ENCODE peak calls at places on chromosomes 4 and X, in four cellular contexts. H is heart left ventricle, K is astrocyte, Z is osteoblast. O is an unnamed sample.

GRCh38 chrX:118976599-118977340 is 2.4 kb downstream of the LONRF3 start:
- DNase-seq in Z (peak; percentile 79), K (no peak), H (peak; percentile 42), O (no peak)

GRCh38 chr4:107579099-107579498 is 140.9 kb downstream of the PAPSS1 start:
- DNase-seq in K (no peak), Z (no peak), H (no peak), O (no peak)

GRCh38 chr4:183987987-183988392 is 82.9 kb downstream of the STOX2 start:
- DNase-seq in H (peak; percentile 82), Z (peak; percentile 88), K (peak; percentile 95), O (peak; percentile 66)

GRCh38 chr4:2937146-2937857 is 25.9 kb downstream of the NOP14 start:
- DNase-seq in Z (peak; percentile 91), H (no peak), K (peak; percentile 67), O (no peak)

GRCh38 chr4:78644744-78645330 is 93.3 kb downstream of the ANXA3 start:
- DNase-seq in K (peak; percentile 77), H (peak; percentile 63), Z (peak; percentile 49), O (peak; percentile 56)

GRCh38 chr4:43339435-43339834 is 446.9 kb downstream of the GRXCR1 start:
- DNase-seq in H (no peak), K (peak; percentile 89), Z (peak; percentile 30), O (no peak)

GRCh38 chrX:108494416-108495095 is 54.9 kb downstream of the COL4A5 start:
- DNase-seq in Z (no peak), K (peak; percentile 48), H (no peak), O (no peak)

GRCh38 chrX:46953137-46953527 is 40.9 kb downstream of the JADE3 start:
- DNase-seq in K (no peak), H (no peak), Z (no peak), O (no peak)

GRCh38 chr4:129926936-129927335 is 831.0 kb downstream of the C4orf33 start:
- DNase-seq in K (no peak), H (no peak), Z (no peak), O (no peak)

GRCh38 chr4:914531-914930 is 17.6 kb downstream of the GAK start:
- DNase-seq in Z (no peak), H (no peak), K (no peak), O (no peak)

GRCh38 chrX:2908125-2908685 is 20.9 kb downstream of the ARSD start:
- DNase-seq in K (no peak), Z (no peak), H (no peak), O (no peak)

GRCh38 chr4:82097504-82097903 is 276.3 kb downstream of the HNRNPD start:
- DNase-seq in H (no peak), Z (no peak), K (peak; percentile 2), O (no peak)

GRCh38 chr4:120769227-120769626 is 153.3 kb downstream of the PRDM5 start:
- DNase-seq in Z (peak; percentile 61), H (no peak), K (peak; percentile 80), O (peak; percentile 82)

GRCh38 chr4:161448550-161449180 is 715.1 kb downstream of the FSTL5 start:
- DNase-seq in Z (peak; percentile 21), H (no peak), K (no peak), O (no peak)

GRCh38 chr4:74653331-74654229 is 140.7 kb downstream of the BTC start:
- DNase-seq in K (no peak), Z (peak; percentile 29), H (no peak), O (no peak)
- H3K4me3 ChIP-seq in K (no peak overlapping the region), Z (no peak overlapping the region), H (no peak overlapping the region), O (no peak overlapping the region)

DNA sequence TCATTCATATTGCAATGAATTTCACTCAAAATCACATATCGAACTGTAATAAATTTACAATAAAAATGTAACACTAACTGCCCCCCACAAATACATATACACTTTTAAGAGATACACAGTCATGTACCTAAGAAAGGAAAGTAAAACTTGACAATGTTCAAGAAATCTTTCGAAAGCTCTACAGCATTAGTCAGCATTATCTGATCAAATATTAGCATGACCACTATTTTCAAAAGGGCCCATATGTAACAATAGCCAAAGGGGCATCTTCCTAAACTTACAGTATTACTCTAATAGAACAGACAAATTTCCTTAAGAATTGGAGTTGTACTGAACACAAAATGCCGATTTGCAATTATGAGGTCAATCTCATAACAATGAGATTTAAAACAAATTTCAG is 51.8 kb downstream of the STX18 start:
- DNase-seq in K (no peak), H (no peak), Z (no peak), O (no peak)
- H3K9me3 ChIP-seq in K (no peaks in the 10 kb centered on the region), H (no peaks in the 10 kb centered on the region), Z (no peaks in the 10 kb centered on the region), O (no peaks in the 10 kb centered on the region)

DNA sequence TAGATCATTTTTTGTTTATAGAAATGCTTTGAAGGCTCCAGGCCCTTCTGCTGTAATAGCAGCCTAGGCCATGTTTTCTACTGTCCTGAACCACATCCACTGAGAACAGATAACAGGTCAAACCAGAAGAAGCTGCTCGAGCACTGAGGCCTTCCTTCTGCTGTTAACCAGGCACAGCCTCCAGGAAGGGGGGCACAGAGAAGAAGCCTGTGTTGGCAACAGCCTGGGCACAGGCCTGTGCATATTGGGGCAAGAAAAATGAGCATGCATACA is 37.4 kb upstream of the PDK3 start:
- DNase-seq in K (no peak), Z (no peak), H (no peak), O (no peak)
- H3K27ac ChIP-seq in K (no peak overlapping the region), Z (no peak overlapping the region), H (no peak overlapping the region), O (no peak overlapping the region)

DNA sequence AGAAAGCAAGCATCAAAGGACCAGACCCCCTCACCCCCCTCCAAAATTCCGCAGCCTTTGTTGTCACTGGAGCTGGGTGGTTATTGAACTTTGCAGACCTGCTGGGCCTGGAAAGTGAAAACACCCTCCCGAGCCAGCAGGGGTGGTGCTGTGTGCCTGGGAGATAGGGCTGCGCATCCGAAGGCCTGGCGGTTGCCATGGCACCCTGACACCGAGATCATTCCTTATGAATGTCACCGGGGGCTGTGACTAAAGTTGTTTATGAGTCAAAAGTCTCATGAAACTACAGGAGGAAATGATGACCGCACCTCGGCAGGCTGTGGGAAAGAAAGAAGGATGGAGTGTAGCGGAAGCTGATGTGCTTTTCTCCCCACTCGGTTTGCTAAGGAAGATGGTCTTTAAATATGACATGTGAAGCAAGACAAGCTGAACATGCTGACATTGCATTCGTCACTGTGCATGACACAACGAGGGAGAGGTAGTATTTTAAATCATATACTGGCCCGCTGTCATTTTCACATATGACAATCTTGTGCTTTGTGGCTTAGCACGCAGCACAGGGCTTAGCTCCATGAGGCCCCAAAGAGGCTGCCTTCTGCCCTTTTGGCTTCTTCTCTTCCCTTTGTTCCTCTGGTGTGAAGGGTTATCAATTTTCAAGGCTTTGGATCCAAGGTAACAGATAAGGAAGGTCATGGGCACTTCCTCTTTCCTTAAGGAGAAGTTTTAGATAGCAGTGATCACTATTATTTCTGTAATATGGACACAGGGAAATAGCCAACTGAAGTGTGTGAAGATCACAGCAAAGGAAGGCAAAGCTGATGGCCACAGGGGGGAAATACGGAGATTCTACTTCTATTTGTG is 367.1 kb downstream of the UNC5C start:
- DNase-seq in Z (no peak), H (no peak), K (peak; percentile 80), O (no peak)
- H3K4me3 ChIP-seq in Z (no peak overlapping the region), H (no peak overlapping the region), K (peak overlapping the region; percentile 37), O (no peak overlapping the region)

DNA sequence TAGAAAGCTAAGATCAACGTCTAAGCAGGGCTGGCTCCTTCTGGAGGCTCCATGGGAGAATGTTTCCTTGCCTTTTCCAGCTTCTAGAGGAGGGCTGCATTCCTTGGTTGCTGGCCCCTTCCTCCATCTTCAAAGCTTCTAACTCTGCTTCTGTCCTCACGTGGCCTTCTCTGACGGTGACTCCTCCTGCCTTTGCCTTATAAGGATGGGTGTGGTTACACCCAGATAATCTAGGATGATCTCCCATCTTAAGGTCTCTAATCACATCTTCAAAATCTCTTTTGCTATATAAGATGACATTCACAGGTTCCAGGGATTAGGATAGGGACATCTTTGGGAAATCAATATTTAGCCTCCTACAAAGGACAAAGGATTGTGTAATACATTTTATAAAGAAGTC is 1.6 kb downstream of the CCNQ start:
- DNase-seq in Z (peak; percentile 73), H (no peak), K (no peak), O (no peak)
- H3K9me3 ChIP-seq in Z (no peaks in the 10 kb centered on the region), H (no peaks in the 10 kb centered on the region), K (no peaks in the 10 kb centered on the region), O (no peaks in the 10 kb centered on the region)

O was measured in AG04450.